ENCODE peak calls at places on chromosomes 1 and 21, in six cellular contexts. Q, S, T, V, Z and N are unnamed samples.
A peak's percentile ranks its signal among the peaks of the same experiment; 100 is the strongest.

GRCh38 chr1:103496014-103496635 is 29.4 kb upstream of the RNPC3 start:
- DNase-seq in Q (no peak), S (no peak), V (no peak), T (peak; percentile 72), Z (no peak), N (no peak)

GRCh38 chr21:46153259-46154154 is 1.9 kb downstream of the FTCD start:
- DNase-seq in Q (no peak), Z (peak; percentile 74), S (peak; percentile 58), V (peak; percentile 54), T (peak; percentile 59), N (peak; percentile 20)

GRCh38 chr1:93681549-93682412 is at the start of gene BCAR3:
- DNase-seq in T (peak; percentile 73), V (peak; percentile 83), Z (peak; percentile 69), Q (peak; percentile 73), S (peak; percentile 73), N (peak; percentile 83)

GRCh38 chr1:54327386-54328116 is 78.6 kb downstream of the SSBP3 start:
- DNase-seq in T (peak; percentile 55), S (no peak), Z (no peak), V (no peak), Q (no peak), N (no peak)

GRCh38 chr1:230713915-230714764 is at the start of gene AGT:
- DNase-seq in Z (peak; percentile 26), V (peak; percentile 81), S (peak; percentile 71), T (peak; percentile 94), Q (peak; percentile 84), N (peak; percentile 86)

GRCh38 chr1:20486457-20487235 is 636 bp upstream of the CAMK2N1 start:
- DNase-seq in S (peak; percentile 28), V (peak; percentile 81), Q (peak; percentile 79), T (peak; percentile 80), Z (peak; percentile 92), N (peak; percentile 50)

GRCh38 chr1:174191255-174191906 is 32.1 kb downstream of the RABGAP1L start:
- DNase-seq in V (no peak), S (no peak), Q (no peak), Z (no peak), T (no peak), N (no peak)

GRCh38 chr1:204854286-204854685 is 16.4 kb upstream of the NFASC start:
- DNase-seq in S (no peak), V (no peak), Z (no peak), T (no peak), Q (no peak), N (no peak)

GRCh38 chr1:181784039-181784683 is 277.4 kb downstream of the ZNF648 start:
- DNase-seq in S (peak; percentile 36), Z (no peak), Q (no peak), T (no peak), V (no peak), N (no peak)

GRCh38 chr21:37393786-37394185 is 27.2 kb downstream of the DYRK1A start:
- DNase-seq in Z (no peak), T (no peak), S (no peak), Q (no peak), V (no peak), N (no peak)

GRCh38 chr21:37402251-37402867 is 35.8 kb downstream of the DYRK1A start:
- DNase-seq in S (no peak), T (no peak), V (no peak), Z (no peak), Q (no peak), N (no peak)

GRCh38 chr21:37393030-37393429 is 26.5 kb downstream of the DYRK1A start:
- DNase-seq in Z (no peak), Q (no peak), V (no peak), T (no peak), S (no peak), N (no peak)

GRCh38 chr21:37396855-37397254 is 30.3 kb downstream of the DYRK1A start:
- DNase-seq in S (no peak), Q (no peak), Z (no peak), V (no peak), T (no peak), N (no peak)

GRCh38 chr21:37398697-37399096 is 32.1 kb downstream of the DYRK1A start:
- DNase-seq in Z (no peak), T (no peak), Q (no peak), V (no peak), S (no peak), N (no peak)
- H3K4me3 ChIP-seq in Z (no peak overlapping the region), T (no peak overlapping the region), Q (no peak overlapping the region), V (no peak overlapping the region), S (no peak overlapping the region), N (no peak overlapping the region)

DNA sequence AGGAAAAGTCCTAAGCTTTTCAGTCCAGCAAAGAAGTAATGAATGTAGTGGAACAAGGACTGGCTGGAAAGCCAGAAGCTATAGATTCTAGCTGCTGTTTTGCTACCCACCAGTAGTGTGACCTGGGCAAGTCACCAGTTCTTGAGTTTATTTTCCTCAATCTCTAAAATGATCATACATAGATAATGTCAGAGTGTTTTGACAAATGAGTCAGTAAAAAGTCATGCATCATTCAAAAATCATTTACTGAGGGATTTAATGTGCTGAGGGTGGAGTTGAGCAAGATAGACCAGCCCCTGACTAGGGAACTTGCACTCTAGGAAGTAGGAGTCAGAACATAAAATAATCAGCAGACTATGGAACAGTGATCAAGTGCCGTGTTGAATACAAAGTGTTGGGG is 245.9 kb upstream of the JUN start:
- DNase-seq in T (no peak), V (no peak), S (no peak), Z (no peak), Q (no peak), N (no peak)
- H3K27ac ChIP-seq in T (no peak overlapping the region), V (no peak overlapping the region), S (no peak overlapping the region), Z (no peak overlapping the region), Q (no peak overlapping the region), N (no peak overlapping the region)

GRCh38 chr1:114997510-114997909 is 32.1 kb upstream of the TSHB start:
- DNase-seq in Z (no peak), Q (no peak), S (no peak), T (no peak), V (no peak), N (no peak)
- TF ChIP-seq CTCF in Z (no peak), Q (no peak), S (no peak), T (no peak), V (no peak), N (no peak)

GRCh38 chr1:109531205-109531779 is 8.4 kb upstream of the GPR61 start:
- DNase-seq in V (no peak), T (no peak), Q (no peak), S (no peak), Z (no peak), N (no peak)

GRCh38 chr1:109530457-109531204 is 9.0 kb upstream of the GPR61 start:
- DNase-seq in S (no peak), T (no peak), Z (no peak), Q (no peak), V (no peak), N (no peak)

GRCh38 chr1:109531826-109532364 is 7.8 kb upstream of the GPR61 start:
- DNase-seq in S (no peak), T (no peak), Q (no peak), Z (peak; percentile 30), V (no peak), N (no peak)

GRCh38 chr1:109534307-109534858 is 5.3 kb upstream of the GPR61 start:
- DNase-seq in Q (no peak), V (no peak), T (no peak), S (no peak), Z (no peak), N (no peak)

DNA sequence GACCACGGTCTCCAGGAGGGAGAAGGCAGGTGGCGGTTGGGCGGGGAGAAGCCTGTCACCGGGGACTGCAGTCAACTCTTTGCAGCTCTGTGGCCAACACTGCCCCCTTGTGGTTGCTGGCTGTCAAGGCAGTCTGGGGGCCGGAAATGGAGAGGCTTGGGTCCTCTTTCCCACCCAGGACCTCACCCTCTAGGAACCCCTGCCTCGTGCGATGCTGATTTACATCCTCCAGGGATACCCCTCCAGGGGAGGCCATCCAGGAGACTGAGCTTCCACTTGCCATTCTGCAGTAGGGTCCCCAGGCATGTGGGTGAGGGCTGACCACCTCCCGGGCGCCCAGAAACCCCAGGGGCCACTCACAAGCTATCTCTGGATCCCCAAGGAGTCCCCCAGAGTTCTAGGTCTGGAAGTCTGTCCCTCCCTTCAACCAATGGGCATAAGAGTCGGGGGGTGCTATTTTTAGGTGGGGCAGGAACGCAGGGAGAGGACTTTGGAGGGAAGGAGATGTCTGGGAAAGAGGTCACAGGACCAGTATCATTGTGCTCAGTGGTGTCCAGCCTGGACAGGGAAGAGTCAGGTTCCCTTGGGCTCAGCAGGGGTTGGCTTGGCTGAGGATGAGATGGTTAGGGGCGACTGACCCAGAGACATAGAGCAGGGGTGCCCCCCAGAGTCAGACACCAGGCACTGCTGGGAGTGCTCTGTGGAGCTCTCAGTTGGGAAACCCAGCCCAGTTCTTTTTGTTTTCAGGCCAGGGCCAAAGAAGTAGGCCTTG is 7.1 kb upstream of the GPR61 start:
- DNase-seq in Q (peak; percentile 86), T (peak; percentile 76), V (peak; percentile 83), S (peak; percentile 74), Z (peak; percentile 82), N (peak; percentile 88)
- H3K4me3 ChIP-seq in Q (no peak overlapping the region), T (no peak overlapping the region), V (peak overlapping the region; percentile 46), S (no peak overlapping the region), Z (no peak overlapping the region), N (peak overlapping the region; percentile 36)